ENCODE peak calls at places on chromosomes 6 and 20, in nine cellular contexts. R is left ventricle myocardium inferior, W is fibroblast of lung, U is endodermal cell, A is HL-60, G is cardiac muscle cell, Z is fibroblast of pulmonary artery, J is A549, V is heart left ventricle. O is an unnamed sample.

GRCh38 chr6:170279977-170280688 is 10.7 kb downstream of the DLL1 start:
- DNase-seq in R (peak), W (peak), U (peak), A (no peak), G (peak), Z (no peak), J (peak), V (peak), O (peak)

GRCh38 chr6:38489951-38490350 is 149.8 kb downstream of the BTBD9 start:
- DNase-seq in R (no peak), W (peak), U (no peak), A (no peak), G (peak), Z (peak), J (no peak), V (no peak), O (no peak)

GRCh38 chr6:130520235-130520634 is 154.4 kb downstream of the TMEM200A start:
- DNase-seq in R (no peak), W (no peak), U (no peak), A (no peak), G (no peak), Z (no peak), J (no peak), V (no peak), O (no peak)

GRCh38 chr6:108739496-108740330 is 108.5 kb upstream of the ARMC2 start:
- DNase-seq in R (no peak), W (no peak), U (peak), A (no peak), G (peak), Z (peak), J (no peak), V (no peak), O (no peak)

GRCh38 chr6:66865771-66866170 is 1158.7 kb upstream of the EYS start:
- DNase-seq in R (no peak), W (peak), U (no peak), A (no peak), G (no peak), Z (peak), J (no peak), V (no peak), O (no peak)

GRCh38 chr20:36102809-36103596 is 51.5 kb upstream of the EPB41L1 start:
- DNase-seq in R (no peak), W (no peak), U (no peak), A (no peak), G (peak), Z (no peak), J (no peak), V (no peak), O (no peak)

GRCh38 chr20:44029848-44030230 is 115.2 kb downstream of the TOX2 start:
- DNase-seq in R (no peak), W (no peak), U (no peak), A (no peak), G (no peak), Z (no peak), J (no peak), V (no peak), O (no peak)

GRCh38 chr6:126662966-126663365 is 323.1 kb downstream of the CENPW start:
- DNase-seq in R (no peak), W (no peak), U (no peak), A (no peak), G (no peak), Z (no peak), J (no peak), V (no peak), O (no peak)

GRCh38 chr6:87572860-87573259 is 16.9 kb downstream of the RARS2 start:
- DNase-seq in R (no peak), W (no peak), U (no peak), A (no peak), G (no peak), Z (no peak), J (no peak), V (no peak), O (no peak)

GRCh38 chr6:12304487-12304886 is 14.3 kb downstream of the EDN1 start:
- DNase-seq in R (no peak), W (no peak), U (no peak), A (no peak), G (no peak), Z (no peak), J (no peak), V (no peak), O (no peak)

GRCh38 chr20:5827098-5827853 is 77.1 kb downstream of the SHLD1 start:
- DNase-seq in R (peak), W (no peak), U (no peak), A (no peak), G (no peak), Z (no peak), J (no peak), V (peak), O (no peak)

GRCh38 chr6:141551318-141551717 is 581.4 kb upstream of the GJE1 start:
- DNase-seq in R (no peak), W (no peak), U (no peak), A (no peak), G (no peak), Z (no peak), J (no peak), V (no peak), O (no peak)

GRCh38 chr20:31770243-31770642 is 31.2 kb downstream of the TPX2 start:
- DNase-seq in R (no peak), W (no peak), U (no peak), A (no peak), G (no peak), Z (no peak), J (no peak), V (no peak), O (no peak)

GRCh38 chr6:39111280-39111679 is 3.7 kb downstream of the SAYSD1 start:
- DNase-seq in R (no peak), W (no peak), U (no peak), A (no peak), G (no peak), Z (no peak), J (no peak), V (no peak), O (no peak)

GRCh38 chr6:154868143-154868594 is 126.9 kb upstream of the TIAM2 start:
- DNase-seq in R (no peak), W (peak), U (no peak), A (peak), G (peak), Z (peak), J (peak), V (no peak), O (no peak)

GRCh38 chr6:6545616-6546317 is 42.8 kb upstream of the LY86 start:
- DNase-seq in R (no peak), W (no peak), U (no peak), A (no peak), G (no peak), Z (no peak), J (no peak), V (no peak), O (no peak)

GRCh38 chr6:108914235-108915022 is 66.2 kb downstream of the ARMC2 start:
- DNase-seq in R (no peak), W (peak), U (peak), A (peak), G (peak), Z (no peak), J (peak), V (no peak), O (no peak)

GRCh38 chr6:75602897-75603395 is 1.3 kb downstream of the SENP6 start:
- DNase-seq in R (no peak), W (peak), U (no peak), A (no peak), G (no peak), Z (no peak), J (no peak), V (no peak), O (no peak)

GRCh38 chr6:75601608-75602163 is at the start of gene SENP6:
- DNase-seq in R (peak), W (peak), U (peak), A (peak), G (peak), Z (peak), J (peak), V (peak), O (peak)

GRCh38 chr6:75604294-75604693 is 2.6 kb downstream of the SENP6 start:
- DNase-seq in R (no peak), W (no peak), U (no peak), A (no peak), G (no peak), Z (no peak), J (no peak), V (no peak), O (no peak)

GRCh38 chr6:75602164-75602896 is 650 bp downstream of the SENP6 start:
- DNase-seq in R (peak), W (peak), U (peak), A (peak), G (peak), Z (peak), J (no peak), V (peak), O (no peak)

DNA sequence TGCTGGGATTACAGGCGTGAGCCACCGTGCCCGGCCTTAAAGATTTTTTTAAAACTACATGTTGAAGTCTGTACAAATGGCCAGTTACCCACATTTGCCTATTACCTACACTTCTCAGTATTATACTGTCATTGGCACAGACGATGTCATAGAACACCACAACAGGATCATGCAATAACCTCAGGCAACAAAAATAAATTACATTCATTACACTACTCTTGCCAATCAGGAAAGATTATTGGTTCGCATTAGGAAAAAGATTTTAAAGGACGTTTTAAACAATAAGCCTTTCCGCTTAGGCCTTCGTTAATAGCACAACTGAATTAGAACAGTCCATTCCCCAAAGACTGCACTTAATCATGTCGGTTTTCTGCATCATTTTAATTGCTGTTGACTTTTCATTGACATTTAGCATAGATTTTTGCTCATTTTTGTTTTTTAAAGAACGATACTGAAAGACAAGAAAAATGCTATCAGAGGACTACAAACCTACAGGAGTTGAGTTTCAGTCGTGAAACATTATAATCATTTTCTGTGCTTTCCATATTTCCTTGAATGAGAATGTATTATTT is 900 bp upstream of the SENP6 start:
- DNase-seq in R (no peak), W (peak), U (no peak), A (no peak), G (no peak), Z (no peak), J (no peak), V (no peak), O (no peak)
- H3K4me3 ChIP-seq in R (peak), W (no peak), U (peak), A (no peak), G (peak), Z (peak), J (peak), V (peak), O (peak)

GRCh38 chr6:68873236-68873635 is 238.2 kb downstream of the ADGRB3 start:
- DNase-seq in R (no peak), W (no peak), U (no peak), A (no peak), G (no peak), Z (no peak), J (no peak), V (no peak), O (no peak)
- H3K4me3 ChIP-seq in R (no peak), W (no peak), U (no peak), A (no peak), G (no peak), Z (no peak), J (no peak), V (no peak), O (no peak)

GRCh38 chr20:58229198-58229802 is 847 bp upstream of the ANKRD60 start:
- DNase-seq in R (no peak), W (peak), U (peak), A (no peak), G (peak), Z (no peak), J (no peak), V (no peak), O (no peak)
- H3K4me3 ChIP-seq in R (peak), W (no peak), U (peak), A (no peak), G (peak), Z (peak), J (no peak), V (no peak), O (no peak)

DNA sequence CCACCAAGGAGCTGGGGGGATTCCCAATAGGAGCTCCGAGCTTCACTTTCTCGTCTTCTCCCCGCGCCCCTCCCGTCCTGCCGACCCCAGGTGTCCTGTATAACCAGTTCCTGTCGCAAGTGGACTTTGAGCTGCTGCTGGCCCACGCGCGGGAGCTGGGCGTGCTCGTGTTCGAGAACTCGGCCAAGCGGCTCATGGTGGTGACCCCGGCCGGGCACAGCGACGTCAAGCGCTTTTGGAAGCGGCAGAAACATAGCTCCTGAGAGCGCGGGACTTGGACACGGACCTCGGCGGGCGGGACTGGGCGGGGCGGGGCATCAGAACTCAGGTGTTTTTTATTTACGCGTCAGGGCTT is 340 bp upstream of the VARS2 start:
- DNase-seq in R (no peak), W (no peak), U (no peak), A (peak), G (no peak), Z (no peak), J (no peak), V (no peak), O (no peak)
- H3K4me3 ChIP-seq in R (peak), W (no peak), U (peak), A (peak), G (peak), Z (peak), J (peak), V (peak), O (peak)

DNA sequence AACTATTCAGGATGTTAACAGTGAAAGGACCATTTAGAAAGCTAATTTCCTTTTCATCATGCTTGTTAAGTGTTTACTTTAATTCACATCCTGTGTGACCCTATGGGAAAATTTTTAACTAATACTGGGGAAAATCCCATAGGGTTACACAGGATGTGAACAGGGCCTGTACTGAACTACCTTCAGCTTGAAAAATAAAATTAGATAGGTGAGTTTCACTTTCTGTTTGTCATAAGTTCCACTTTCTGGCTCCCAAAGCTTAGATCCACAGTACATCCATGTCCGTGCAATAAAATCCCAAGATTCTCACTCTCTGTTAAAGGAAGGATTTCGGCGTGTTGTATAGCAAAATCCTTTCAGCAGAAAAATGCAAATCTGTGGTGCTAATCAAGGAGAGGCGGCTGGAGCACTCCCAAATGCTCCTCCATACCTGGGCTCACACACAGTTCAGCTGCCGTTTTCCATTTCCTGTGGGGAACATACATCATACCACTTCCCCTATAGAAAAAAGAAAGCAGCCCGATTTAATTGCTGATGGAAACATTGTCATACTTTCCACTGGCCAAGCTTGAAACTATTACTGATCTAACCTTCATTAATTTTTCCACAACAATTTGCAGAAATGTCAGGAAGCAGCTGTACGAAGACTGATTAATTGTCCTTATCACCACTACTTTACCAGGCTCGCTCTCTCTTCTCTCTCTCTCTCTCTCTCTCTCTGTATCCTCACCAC is 125.2 kb downstream of the HIVEP2 start:
- DNase-seq in R (no peak), W (peak), U (no peak), A (peak), G (peak), Z (peak), J (no peak), V (no peak), O (no peak)
- H3K4me3 ChIP-seq in R (peak), W (peak), U (no peak), A (peak), G (no peak), Z (peak), J (no peak), V (peak), O (peak)

GRCh38 chr20:40990542-40991120 is 38.0 kb upstream of the TOP1 start:
- DNase-seq in R (peak), W (peak), U (peak), A (peak), G (peak), Z (peak), J (peak), V (peak), O (peak)
- H3K4me3 ChIP-seq in R (no peak), W (no peak), U (no peak), A (no peak), G (no peak), Z (no peak), J (no peak), V (no peak), O (no peak)

GRCh38 chr20:62179162-62179504 is 3.7 kb upstream of the MTG2 start:
- DNase-seq in R (no peak), W (no peak), U (no peak), A (no peak), G (no peak), Z (no peak), J (no peak), V (no peak), O (no peak)
- H3K4me3 ChIP-seq in R (no peak), W (no peak), U (no peak), A (no peak), G (no peak), Z (no peak), J (no peak), V (no peak), O (no peak)

DNA sequence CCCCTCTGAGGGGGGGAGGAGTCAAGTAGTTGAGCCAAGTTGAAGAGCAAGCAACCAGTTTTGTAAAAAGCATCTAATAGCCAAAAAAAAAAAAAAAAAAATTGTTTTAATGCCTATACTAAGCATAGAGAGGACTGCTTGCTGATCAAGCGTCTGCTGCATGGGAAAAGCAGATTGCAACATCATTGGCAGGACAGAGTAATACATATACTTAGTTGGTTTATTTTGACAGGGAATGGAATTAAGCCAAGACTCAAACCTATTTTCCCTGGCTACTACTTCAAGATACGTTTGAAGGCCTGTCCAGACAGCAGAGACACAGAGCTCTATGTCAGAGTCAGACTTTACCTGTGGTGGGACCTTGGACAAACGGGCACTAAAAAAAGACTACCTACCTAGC is 120.5 kb downstream of the RTN4IP1 start:
- DNase-seq in R (no peak), W (peak), U (no peak), A (no peak), G (peak), Z (peak), J (no peak), V (no peak), O (no peak)
- H3K4me3 ChIP-seq in R (no peak), W (no peak), U (no peak), A (no peak), G (no peak), Z (no peak), J (no peak), V (no peak), O (no peak)

O was measured in uterus.